ENCODE peak calls at places on chromosomes 7 and 10, in seven cellular contexts. W is upper lobe of left lung, X is iPS DF 6.9, V is stomach, T is GM23338, G is IMR-90, E is small intestine. C is an unnamed sample. For H3K27me3 and H3K4me1, the result is how much of the 10 kb centered on the place peaks cover.

GRCh38 chr7:20330797-20331230 is at the start of gene ITGB8:
- DNase-seq in W (peak), X (no peak), V (peak), T (no peak), G (no peak), E (peak), C (no peak)

GRCh38 chr10:132180736-132181135 is 6.0 kb upstream of the DPYSL4 start:
- DNase-seq in W (no peak), X (no peak), V (no peak), T (no peak), G (no peak), E (no peak), C (no peak)

GRCh38 chr7:14483663-14484062 is 418.9 kb downstream of the DGKB start:
- DNase-seq in W (no peak), X (no peak), V (no peak), T (peak), G (no peak), E (no peak), C (no peak)

GRCh38 chr7:47441796-47442744 is 139.8 kb downstream of the TNS3 start:
- DNase-seq in W (no peak), X (no peak), V (no peak), T (no peak), G (no peak), E (no peak), C (no peak)

GRCh38 chr10:12375076-12375504 is 25.7 kb downstream of the CAMK1D start:
- DNase-seq in W (no peak), X (no peak), V (no peak), T (no peak), G (peak), E (no peak), C (no peak)

GRCh38 chr10:80204801-80205477 is 398 bp downstream of the ANXA11 start:
- DNase-seq in W (peak), X (no peak), V (peak), T (peak), G (peak), E (peak), C (peak)

GRCh38 chr7:150370612-150371071 is 2.0 kb downstream of the REPIN1 start:
- DNase-seq in W (no peak), X (no peak), V (no peak), T (no peak), G (peak), E (no peak), C (no peak)

GRCh38 chr10:124351481-124352220 is 67.1 kb downstream of the OAT start:
- DNase-seq in W (no peak), X (no peak), V (peak), T (no peak), G (no peak), E (no peak), C (no peak)

GRCh38 chr10:29532256-29532878 is 102.4 kb downstream of the SVIL start:
- DNase-seq in W (no peak), X (no peak), V (no peak), T (no peak), G (no peak), E (no peak), C (no peak)

GRCh38 chr7:135361788-135362187 is 128.2 kb downstream of the STRA8 start:
- DNase-seq in W (no peak), X (no peak), V (no peak), T (peak), G (no peak), E (no peak), C (no peak)

GRCh38 chr10:68876246-68876918 is 24.7 kb upstream of the DDX50 start:
- DNase-seq in W (no peak), X (no peak), V (no peak), T (no peak), G (peak), E (peak), C (peak)

GRCh38 chr10:15419279-15419874 is 48.3 kb upstream of the FAM171A1 start:
- DNase-seq in W (no peak), X (peak), V (no peak), T (peak), G (peak), E (peak), C (peak)

GRCh38 chr7:37899712-37900247 is 16.8 kb downstream of the SFRP4 start:
- DNase-seq in W (no peak), X (no peak), V (no peak), T (no peak), G (no peak), E (no peak), C (no peak)

GRCh38 chr7:157113607-157114006 is 25.1 kb upstream of the UBE3C start:
- DNase-seq in W (no peak), X (no peak), V (no peak), T (no peak), G (no peak), E (no peak), C (no peak)

GRCh38 chr10:15144788-15145187 is 23.7 kb downstream of the NMT2 start:
- DNase-seq in W (no peak), X (no peak), V (no peak), T (no peak), G (peak), E (no peak), C (no peak)

GRCh38 chr7:27647052-27647451 is 15.6 kb downstream of the HIBADH start:
- DNase-seq in W (no peak), X (no peak), V (no peak), T (no peak), G (peak), E (no peak), C (no peak)

GRCh38 chr7:24304494-24305095 is 20.6 kb downstream of the NPY start:
- DNase-seq in W (no peak), X (no peak), V (no peak), T (no peak), G (no peak), E (no peak), C (no peak)

GRCh38 chr7:128867842-128868623 is 5.4 kb downstream of the ATP6V1F start:
- DNase-seq in W (no peak), X (no peak), V (peak), T (peak), G (peak), E (peak), C (no peak)

GRCh38 chr7:6151994-6152735 is 120.3 kb downstream of the CYTH3 start:
- DNase-seq in W (peak), X (no peak), V (no peak), T (no peak), G (no peak), E (no peak), C (no peak)

GRCh38 chr7:81013036-81013435 is 94.2 kb upstream of the SEMA3C start:
- DNase-seq in W (no peak), X (no peak), V (no peak), T (peak), G (peak), E (no peak), C (no peak)

GRCh38 chr10:59839576-59839975 is 66.8 kb downstream of the CCDC6 start:
- DNase-seq in W (no peak), X (no peak), V (no peak), T (no peak), G (peak), E (no peak), C (no peak)

GRCh38 chr10:103640436-103641181 is 147.1 kb downstream of the NEURL1 start:
- DNase-seq in W (no peak), X (no peak), V (no peak), T (no peak), G (no peak), E (no peak), C (no peak)

GRCh38 chr7:85041599-85042216 is 145.1 kb downstream of the SEMA3D start:
- DNase-seq in W (no peak), X (peak), V (peak), T (peak), G (peak), E (peak), C (peak)

DNA sequence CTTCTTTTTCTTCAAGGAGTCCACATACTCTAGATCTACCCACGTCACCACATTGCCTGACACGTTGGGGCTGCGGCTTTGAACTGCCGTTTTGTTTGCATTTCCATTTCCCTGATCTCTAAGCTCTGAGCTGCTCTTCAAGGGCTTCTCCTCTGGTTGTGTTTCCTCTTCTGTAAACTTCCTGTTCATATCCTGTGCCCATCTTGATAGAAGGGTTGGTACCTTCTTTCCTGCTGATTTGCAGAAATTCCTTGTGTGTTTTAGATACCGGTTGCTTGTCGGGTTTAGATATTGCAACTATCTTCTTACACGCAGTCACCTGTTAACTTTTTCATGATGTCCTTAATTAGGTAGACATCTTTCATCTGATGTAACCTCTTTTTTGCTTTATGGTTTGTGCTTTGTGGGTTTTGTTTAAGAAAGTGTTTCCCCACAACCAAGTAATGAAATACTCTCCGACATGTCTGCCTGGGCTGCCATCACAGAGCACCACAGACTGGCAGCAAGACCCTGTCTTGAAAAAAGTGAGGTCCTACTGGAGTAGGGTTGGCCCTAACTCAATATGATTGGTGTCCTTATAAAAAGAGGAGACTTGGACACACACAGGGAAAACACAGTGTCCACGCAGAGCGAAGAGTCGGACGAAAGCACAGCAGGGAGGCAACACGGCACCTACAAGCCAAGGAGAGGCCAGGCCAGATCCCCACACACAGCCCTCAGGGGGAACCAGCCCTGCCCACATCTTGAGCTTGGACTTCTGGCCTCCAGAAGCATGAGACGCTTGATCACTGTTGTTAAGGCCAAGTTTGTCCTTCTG is 99.1 kb upstream of the PDGFA start:
- DNase-seq in W (no peak), X (no peak), V (peak), T (no peak), G (peak), E (peak), C (no peak)
- H3K27me3 ChIP-seq in W (under half), X (under half), V (under half), T (under half), G (under half), E (under half), C (under half)

GRCh38 chr7:1050254-1050906 is 6.0 kb downstream of the GPR146 start:
- DNase-seq in W (peak), X (no peak), V (no peak), T (no peak), G (no peak), E (no peak), C (no peak)

GRCh38 chr7:1052031-1052818 is 7.9 kb downstream of the GPR146 start:
- DNase-seq in W (peak), X (no peak), V (no peak), T (no peak), G (no peak), E (no peak), C (peak)

GRCh38 chr7:1050956-1051690 is 6.8 kb downstream of the GPR146 start:
- DNase-seq in W (no peak), X (no peak), V (no peak), T (no peak), G (no peak), E (no peak), C (no peak)

GRCh38 chr7:1049006-1049741 is 4.8 kb downstream of the GPR146 start:
- DNase-seq in W (peak), X (no peak), V (no peak), T (no peak), G (no peak), E (no peak), C (no peak)

DNA sequence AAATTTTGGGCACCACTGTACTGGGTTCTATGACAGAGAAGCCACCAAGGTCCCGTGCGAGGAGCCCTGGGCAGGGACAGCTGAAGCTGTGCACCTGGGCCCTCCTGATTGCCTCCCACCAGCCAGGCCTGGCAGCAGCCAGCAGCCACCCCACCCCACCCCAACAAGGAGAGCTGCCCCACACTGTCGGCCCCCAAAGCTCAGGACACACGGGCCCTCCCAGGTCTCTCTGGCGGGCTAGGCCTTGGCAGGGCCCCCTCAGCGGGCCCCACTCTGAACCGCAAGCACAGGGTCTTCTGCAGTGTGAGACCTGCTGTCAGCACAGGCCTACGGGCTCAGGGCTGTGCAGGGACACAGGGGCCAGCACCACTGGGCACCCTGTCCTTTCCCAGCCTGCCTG is 5.5 kb downstream of the GPR146 start:
- DNase-seq in W (peak), X (no peak), V (no peak), T (no peak), G (no peak), E (no peak), C (no peak)
- H3K4me1 ChIP-seq in W (half or more), X (under half), V (half or more), T (under half), G (under half), E (under half), C (half or more)

GRCh38 chr7:512146-512510 is 7.5 kb downstream of the PDGFA start:
- DNase-seq in W (peak), X (no peak), V (no peak), T (no peak), G (no peak), E (peak), C (no peak)
- H3K27ac ChIP-seq in W (no peak), X (no peak), V (peak), T (no peak), G (no peak), E (no peak), C (no peak)

GRCh38 chr10:5683065-5683464 is 1.6 kb upstream of the TASOR2 start:
- DNase-seq in W (no peak), X (no peak), V (no peak), T (no peak), G (no peak), E (peak), C (no peak)

GRCh38 chr10:5679036-5679435 is 5.6 kb upstream of the TASOR2 start:
- DNase-seq in W (no peak), X (no peak), V (no peak), T (no peak), G (no peak), E (no peak), C (no peak)

GRCh38 chr10:5679606-5680005 is 5.0 kb upstream of the TASOR2 start:
- DNase-seq in W (no peak), X (no peak), V (no peak), T (no peak), G (peak), E (no peak), C (no peak)

GRCh38 chr10:5681930-5682329 is 2.7 kb upstream of the TASOR2 start:
- DNase-seq in W (no peak), X (no peak), V (no peak), T (no peak), G (no peak), E (no peak), C (no peak)

GRCh38 chr10:5678397-5678983 is 6.1 kb upstream of the TASOR2 start:
- DNase-seq in W (no peak), X (no peak), V (no peak), T (no peak), G (no peak), E (no peak), C (no peak)
- H3K27me3 ChIP-seq in W (under half), X (under half), V (under half), T (under half), G (under half), E (under half), C (under half)

DNA sequence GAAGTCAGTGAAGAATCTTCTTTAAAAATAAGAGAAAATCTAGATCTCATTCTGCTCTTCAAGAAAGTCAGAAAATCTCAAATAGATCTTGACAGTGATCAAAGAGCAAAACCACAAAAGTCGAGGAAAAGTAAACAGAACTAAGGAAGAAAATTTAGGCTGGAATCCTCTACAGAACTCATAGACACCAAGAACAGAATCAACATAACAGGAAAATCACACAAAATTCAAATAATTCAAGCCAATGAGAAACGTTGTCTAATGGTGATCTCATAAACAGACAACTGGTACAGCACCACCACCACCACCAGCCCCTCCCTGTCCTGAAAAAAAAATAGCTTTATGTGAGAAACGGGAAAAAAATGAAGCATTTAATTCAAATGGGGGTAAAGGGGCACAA is 6.9 kb downstream of the ITGB1 start:
- DNase-seq in W (no peak), X (no peak), V (no peak), T (no peak), G (no peak), E (no peak), C (no peak)
- H3K4me1 ChIP-seq in W (half or more), X (under half), V (half or more), T (half or more), G (under half), E (under half), C (under half)